ENCODE peak calls at places on chromosomes 12 and 14, in seven cellular contexts. One of them, this sample, is unnamed. For H3K4me1, the result is how much of the 10 kb centered on the place peaks cover.

GRCh38 chr14:61537567-61538463 is 157.5 kb upstream of the HIF1A start:
- DNase-seq in HepG2: peak
- DNase-seq in astrocyte: peak
- DNase-seq in trophoblast cell: peak
- DNase-seq in adipocyte: peak
- DNase-seq in fibroblast of lung: peak
- DNase-seq in GM12878: no peak
- DNase-seq in this sample: no peak

GRCh38 chr12:126210026-126210425 is 1144.8 kb downstream of the AACS start:
- DNase-seq in HepG2: no peak
- DNase-seq in astrocyte: no peak
- DNase-seq in trophoblast cell: no peak
- DNase-seq in adipocyte: no peak
- DNase-seq in fibroblast of lung: no peak
- DNase-seq in GM12878: no peak
- DNase-seq in this sample: no peak

GRCh38 chr14:94161979-94162378 is 12.1 kb upstream of the PPP4R4 start:
- DNase-seq in HepG2: no peak
- DNase-seq in astrocyte: no peak
- DNase-seq in trophoblast cell: no peak
- DNase-seq in adipocyte: peak
- DNase-seq in fibroblast of lung: peak
- DNase-seq in GM12878: no peak
- DNase-seq in this sample: no peak

GRCh38 chr12:113467154-113467513 is 4.5 kb downstream of the LHX5 start:
- DNase-seq in HepG2: no peak
- DNase-seq in astrocyte: no peak
- DNase-seq in trophoblast cell: no peak
- DNase-seq in adipocyte: no peak
- DNase-seq in fibroblast of lung: no peak
- DNase-seq in GM12878: no peak
- DNase-seq in this sample: no peak

GRCh38 chr12:121765573-121765972 is 27.9 kb downstream of the RHOF start:
- DNase-seq in HepG2: no peak
- DNase-seq in astrocyte: peak
- DNase-seq in trophoblast cell: no peak
- DNase-seq in adipocyte: peak
- DNase-seq in fibroblast of lung: peak
- DNase-seq in GM12878: no peak
- DNase-seq in this sample: no peak

GRCh38 chr12:95277139-95277538 is 59.5 kb downstream of the VEZT start:
- DNase-seq in HepG2: no peak
- DNase-seq in astrocyte: peak
- DNase-seq in trophoblast cell: no peak
- DNase-seq in adipocyte: peak
- DNase-seq in fibroblast of lung: peak
- DNase-seq in GM12878: no peak
- DNase-seq in this sample: no peak

GRCh38 chr12:124588689-124589318 is 21.4 kb upstream of the NCOR2 start:
- DNase-seq in HepG2: no peak
- DNase-seq in astrocyte: peak
- DNase-seq in trophoblast cell: no peak
- DNase-seq in adipocyte: peak
- DNase-seq in fibroblast of lung: peak
- DNase-seq in GM12878: no peak
- DNase-seq in this sample: peak

GRCh38 chr14:63478024-63478423 is 65.2 kb downstream of the PPP2R5E start:
- DNase-seq in HepG2: no peak
- DNase-seq in astrocyte: no peak
- DNase-seq in trophoblast cell: no peak
- DNase-seq in adipocyte: no peak
- DNase-seq in fibroblast of lung: no peak
- DNase-seq in GM12878: peak
- DNase-seq in this sample: no peak

GRCh38 chr12:4441355-4442330 is 4.0 kb downstream of the FGF6 start:
- DNase-seq in HepG2: no peak
- DNase-seq in astrocyte: no peak
- DNase-seq in trophoblast cell: no peak
- DNase-seq in adipocyte: no peak
- DNase-seq in fibroblast of lung: no peak
- DNase-seq in GM12878: no peak
- DNase-seq in this sample: no peak

GRCh38 chr12:119659289-119659897 is 8.5 kb upstream of the PRKAB1 start:
- DNase-seq in HepG2: peak
- DNase-seq in astrocyte: no peak
- DNase-seq in trophoblast cell: peak
- DNase-seq in adipocyte: peak
- DNase-seq in fibroblast of lung: peak
- DNase-seq in GM12878: no peak
- DNase-seq in this sample: no peak

GRCh38 chr14:60649815-60650381 is 621 bp upstream of the SIX1 start:
- DNase-seq in HepG2: no peak
- DNase-seq in astrocyte: no peak
- DNase-seq in trophoblast cell: no peak
- DNase-seq in adipocyte: peak
- DNase-seq in fibroblast of lung: peak
- DNase-seq in GM12878: no peak
- DNase-seq in this sample: no peak

GRCh38 chr12:117111386-117112267 is 12.4 kb upstream of the TESC start:
- DNase-seq in HepG2: no peak
- DNase-seq in astrocyte: no peak
- DNase-seq in trophoblast cell: no peak
- DNase-seq in adipocyte: no peak
- DNase-seq in fibroblast of lung: no peak
- DNase-seq in GM12878: no peak
- DNase-seq in this sample: no peak

GRCh38 chr14:104299993-104300761 is 161.8 kb downstream of the KIF26A start:
- DNase-seq in HepG2: no peak
- DNase-seq in astrocyte: no peak
- DNase-seq in trophoblast cell: no peak
- DNase-seq in adipocyte: no peak
- DNase-seq in fibroblast of lung: no peak
- DNase-seq in GM12878: no peak
- DNase-seq in this sample: peak

GRCh38 chr12:91225316-91225715 is 42.7 kb upstream of the DCN start:
- DNase-seq in HepG2: no peak
- DNase-seq in astrocyte: peak
- DNase-seq in trophoblast cell: no peak
- DNase-seq in adipocyte: peak
- DNase-seq in fibroblast of lung: peak
- DNase-seq in GM12878: no peak
- DNase-seq in this sample: no peak
- H3K9ac ChIP-seq in HepG2: no peak
- H3K9ac ChIP-seq in astrocyte: no peak
- H3K9ac ChIP-seq in trophoblast cell: no peak
- H3K9ac ChIP-seq in adipocyte: peak
- H3K9ac ChIP-seq in fibroblast of lung: no peak
- H3K9ac ChIP-seq in GM12878: no peak
- H3K9ac ChIP-seq in this sample: no peak

GRCh38 chr14:21263284-21264024 is 5.8 kb downstream of the HNRNPC start:
- DNase-seq in HepG2: no peak
- DNase-seq in astrocyte: peak
- DNase-seq in trophoblast cell: no peak
- DNase-seq in adipocyte: peak
- DNase-seq in fibroblast of lung: peak
- DNase-seq in GM12878: no peak
- DNase-seq in this sample: no peak
- H3K4me1 ChIP-seq in HepG2: half or more
- H3K4me1 ChIP-seq in astrocyte: under half
- H3K4me1 ChIP-seq in trophoblast cell: under half
- H3K4me1 ChIP-seq in adipocyte: half or more
- H3K4me1 ChIP-seq in fibroblast of lung: under half
- H3K4me1 ChIP-seq in GM12878: under half
- H3K4me1 ChIP-seq in this sample: under half

DNA sequence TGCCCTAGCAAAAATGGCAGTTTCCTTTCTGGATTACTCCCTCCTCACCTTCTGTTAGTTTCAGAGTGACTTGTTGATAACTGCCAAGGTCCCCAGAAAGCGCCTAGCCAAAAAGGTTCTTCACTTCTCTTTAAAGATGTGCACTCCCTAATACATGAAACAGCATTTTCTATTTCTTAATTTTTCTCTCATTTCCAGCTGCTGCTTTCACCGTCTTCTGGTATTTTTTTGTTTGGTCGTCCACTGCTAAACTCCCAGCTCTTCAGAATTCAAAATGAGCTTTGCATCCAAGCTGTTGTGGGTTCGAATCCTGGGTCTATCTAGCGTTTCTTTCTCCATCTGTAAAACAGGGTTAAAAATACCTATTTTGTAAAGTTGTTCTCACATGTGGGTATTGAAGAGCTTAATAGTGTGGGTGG is 402 bp upstream of the BORCS5 start:
- DNase-seq in HepG2: no peak
- DNase-seq in astrocyte: no peak
- DNase-seq in trophoblast cell: no peak
- DNase-seq in adipocyte: no peak
- DNase-seq in fibroblast of lung: no peak
- DNase-seq in GM12878: no peak
- DNase-seq in this sample: no peak
- H3K9ac ChIP-seq in HepG2: peak
- H3K9ac ChIP-seq in astrocyte: peak
- H3K9ac ChIP-seq in trophoblast cell: no peak
- H3K9ac ChIP-seq in adipocyte: peak
- H3K9ac ChIP-seq in fibroblast of lung: no peak
- H3K9ac ChIP-seq in GM12878: peak
- H3K9ac ChIP-seq in this sample: peak

GRCh38 chr14:76237349-76237990 is 85.7 kb downstream of the GPATCH2L start:
- DNase-seq in HepG2: no peak
- DNase-seq in astrocyte: no peak
- DNase-seq in trophoblast cell: no peak
- DNase-seq in adipocyte: no peak
- DNase-seq in fibroblast of lung: no peak
- DNase-seq in GM12878: no peak
- DNase-seq in this sample: no peak
- H3K4me1 ChIP-seq in HepG2: under half
- H3K4me1 ChIP-seq in astrocyte: under half
- H3K4me1 ChIP-seq in trophoblast cell: under half
- H3K4me1 ChIP-seq in adipocyte: under half
- H3K4me1 ChIP-seq in fibroblast of lung: under half
- H3K4me1 ChIP-seq in GM12878: under half
- H3K4me1 ChIP-seq in this sample: under half

This sample was measured in kidney.